ENCODE peak calls at places on chromosomes 5 and 9, in ten cellular contexts. One of them, this sample, is unnamed.

GRCh38 chr5:151680944-151681427 is 5.7 kb downstream of the SPARC start:
- DNase-seq in cardiac muscle cell: peak
- DNase-seq in heart left ventricle: peak
- DNase-seq in GM23248: peak
- DNase-seq in HL-60: no peak
- DNase-seq in transverse colon: no peak
- DNase-seq in tibial artery: peak
- DNase-seq in ovary: no peak
- DNase-seq in upper lobe of left lung: no peak
- DNase-seq in CD4-positive, CD25-positive, alpha-beta regulatory T cell: no peak
- DNase-seq in this sample: no peak

GRCh38 chr5:150217874-150218692 is 28.2 kb downstream of the SLC6A7 start:
- DNase-seq in cardiac muscle cell: peak
- DNase-seq in heart left ventricle: peak
- DNase-seq in GM23248: peak
- DNase-seq in HL-60: peak
- DNase-seq in transverse colon: peak
- DNase-seq in tibial artery: peak
- DNase-seq in ovary: peak
- DNase-seq in upper lobe of left lung: peak
- DNase-seq in CD4-positive, CD25-positive, alpha-beta regulatory T cell: peak
- DNase-seq in this sample: peak

GRCh38 chr5:96709152-96709821 is 47.1 kb downstream of the CAST start:
- DNase-seq in cardiac muscle cell: no peak
- DNase-seq in heart left ventricle: no peak
- DNase-seq in GM23248: peak
- DNase-seq in HL-60: no peak
- DNase-seq in transverse colon: no peak
- DNase-seq in tibial artery: no peak
- DNase-seq in ovary: no peak
- DNase-seq in upper lobe of left lung: no peak
- DNase-seq in CD4-positive, CD25-positive, alpha-beta regulatory T cell: no peak
- DNase-seq in this sample: no peak

GRCh38 chr9:87676976-87677775 is 48.7 kb upstream of the CTSL start:
- DNase-seq in cardiac muscle cell: no peak
- DNase-seq in heart left ventricle: peak
- DNase-seq in GM23248: peak
- DNase-seq in HL-60: no peak
- DNase-seq in transverse colon: no peak
- DNase-seq in tibial artery: peak
- DNase-seq in ovary: no peak
- DNase-seq in upper lobe of left lung: peak
- DNase-seq in CD4-positive, CD25-positive, alpha-beta regulatory T cell: no peak
- DNase-seq in this sample: no peak

GRCh38 chr5:670396-671270 is 22.5 kb downstream of the TPPP start:
- DNase-seq in cardiac muscle cell: no peak
- DNase-seq in heart left ventricle: peak
- DNase-seq in GM23248: no peak
- DNase-seq in HL-60: no peak
- DNase-seq in transverse colon: no peak
- DNase-seq in tibial artery: no peak
- DNase-seq in ovary: no peak
- DNase-seq in upper lobe of left lung: peak
- DNase-seq in CD4-positive, CD25-positive, alpha-beta regulatory T cell: no peak
- DNase-seq in this sample: no peak

GRCh38 chr5:68628082-68628796 is 412.7 kb downstream of the PIK3R1 start:
- DNase-seq in cardiac muscle cell: no peak
- DNase-seq in heart left ventricle: no peak
- DNase-seq in GM23248: no peak
- DNase-seq in HL-60: no peak
- DNase-seq in transverse colon: no peak
- DNase-seq in tibial artery: no peak
- DNase-seq in ovary: no peak
- DNase-seq in upper lobe of left lung: no peak
- DNase-seq in CD4-positive, CD25-positive, alpha-beta regulatory T cell: no peak
- DNase-seq in this sample: no peak

GRCh38 chr5:120139039-120139438 is 325.1 kb upstream of the PRR16 start:
- DNase-seq in cardiac muscle cell: no peak
- DNase-seq in heart left ventricle: no peak
- DNase-seq in GM23248: peak
- DNase-seq in HL-60: peak
- DNase-seq in transverse colon: no peak
- DNase-seq in tibial artery: peak
- DNase-seq in ovary: no peak
- DNase-seq in upper lobe of left lung: no peak
- DNase-seq in CD4-positive, CD25-positive, alpha-beta regulatory T cell: no peak
- DNase-seq in this sample: no peak

GRCh38 chr5:168411871-168412270 is 74.4 kb upstream of the RARS1 start:
- DNase-seq in cardiac muscle cell: no peak
- DNase-seq in heart left ventricle: no peak
- DNase-seq in GM23248: no peak
- DNase-seq in HL-60: no peak
- DNase-seq in transverse colon: no peak
- DNase-seq in tibial artery: no peak
- DNase-seq in ovary: no peak
- DNase-seq in upper lobe of left lung: no peak
- DNase-seq in CD4-positive, CD25-positive, alpha-beta regulatory T cell: no peak
- DNase-seq in this sample: no peak

GRCh38 chr5:14226554-14226953 is 83.4 kb downstream of the TRIO start:
- DNase-seq in cardiac muscle cell: no peak
- DNase-seq in heart left ventricle: no peak
- DNase-seq in GM23248: no peak
- DNase-seq in HL-60: no peak
- DNase-seq in transverse colon: no peak
- DNase-seq in tibial artery: no peak
- DNase-seq in ovary: no peak
- DNase-seq in upper lobe of left lung: no peak
- DNase-seq in CD4-positive, CD25-positive, alpha-beta regulatory T cell: no peak
- DNase-seq in this sample: no peak

GRCh38 chr9:27154923-27155322 is 45.9 kb downstream of the TEK start:
- DNase-seq in cardiac muscle cell: peak
- DNase-seq in heart left ventricle: no peak
- DNase-seq in GM23248: peak
- DNase-seq in HL-60: no peak
- DNase-seq in transverse colon: no peak
- DNase-seq in tibial artery: peak
- DNase-seq in ovary: no peak
- DNase-seq in upper lobe of left lung: peak
- DNase-seq in CD4-positive, CD25-positive, alpha-beta regulatory T cell: no peak
- DNase-seq in this sample: no peak

GRCh38 chr9:36050472-36050871 is 13.8 kb downstream of the RECK start:
- DNase-seq in cardiac muscle cell: no peak
- DNase-seq in heart left ventricle: no peak
- DNase-seq in GM23248: no peak
- DNase-seq in HL-60: no peak
- DNase-seq in transverse colon: no peak
- DNase-seq in tibial artery: no peak
- DNase-seq in ovary: no peak
- DNase-seq in upper lobe of left lung: no peak
- DNase-seq in CD4-positive, CD25-positive, alpha-beta regulatory T cell: no peak
- DNase-seq in this sample: no peak

GRCh38 chr5:32071351-32071944 is 102.7 kb downstream of the GOLPH3 start:
- DNase-seq in cardiac muscle cell: no peak
- DNase-seq in heart left ventricle: no peak
- DNase-seq in GM23248: peak
- DNase-seq in HL-60: no peak
- DNase-seq in transverse colon: no peak
- DNase-seq in tibial artery: no peak
- DNase-seq in ovary: no peak
- DNase-seq in upper lobe of left lung: no peak
- DNase-seq in CD4-positive, CD25-positive, alpha-beta regulatory T cell: no peak
- DNase-seq in this sample: no peak

GRCh38 chr5:135319928-135320606 is 79.0 kb downstream of the MACROH2A1 start:
- DNase-seq in cardiac muscle cell: no peak
- DNase-seq in heart left ventricle: no peak
- DNase-seq in GM23248: no peak
- DNase-seq in HL-60: no peak
- DNase-seq in transverse colon: no peak
- DNase-seq in tibial artery: no peak
- DNase-seq in ovary: no peak
- DNase-seq in upper lobe of left lung: no peak
- DNase-seq in CD4-positive, CD25-positive, alpha-beta regulatory T cell: no peak
- DNase-seq in this sample: no peak

GRCh38 chr5:149616727-149617284 is 35.5 kb downstream of the ARHGEF37 start:
- DNase-seq in cardiac muscle cell: no peak
- DNase-seq in heart left ventricle: no peak
- DNase-seq in GM23248: no peak
- DNase-seq in HL-60: no peak
- DNase-seq in transverse colon: no peak
- DNase-seq in tibial artery: no peak
- DNase-seq in ovary: no peak
- DNase-seq in upper lobe of left lung: no peak
- DNase-seq in CD4-positive, CD25-positive, alpha-beta regulatory T cell: no peak
- DNase-seq in this sample: no peak

DNA sequence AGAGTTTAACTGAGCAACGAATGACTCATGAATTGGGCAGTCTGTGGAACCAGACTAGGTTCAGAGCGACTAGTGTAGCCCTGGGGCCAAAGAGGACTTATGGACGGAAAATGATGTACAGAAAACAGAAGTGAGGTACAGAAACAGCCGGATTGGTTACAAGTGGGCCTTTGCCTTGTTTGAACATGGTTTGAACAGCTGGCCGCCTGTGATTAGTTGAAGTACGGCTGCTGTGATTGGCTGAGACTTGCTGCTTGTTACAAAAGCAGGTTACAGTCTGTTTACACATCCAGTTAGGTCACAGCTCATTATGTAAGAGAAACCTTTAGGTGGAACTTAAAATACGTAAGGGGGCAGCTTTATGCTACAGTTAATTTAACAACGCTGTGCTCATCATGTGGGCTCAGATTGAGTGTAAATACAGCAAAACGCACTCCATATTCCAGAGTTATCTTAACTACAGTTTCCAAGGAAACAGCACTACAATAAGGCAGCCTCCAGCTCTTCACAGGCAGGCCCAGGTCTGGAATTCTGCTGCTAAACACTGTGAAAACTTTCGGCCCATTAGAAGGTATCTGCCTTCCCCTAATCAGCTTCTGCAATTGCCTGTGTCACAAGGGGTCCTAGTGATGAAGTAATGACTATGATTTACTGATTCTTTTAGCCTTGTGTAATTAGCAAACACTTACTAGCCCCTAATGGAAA is 6.5 kb downstream of the AMACR start:
- DNase-seq in cardiac muscle cell: no peak
- DNase-seq in heart left ventricle: no peak
- DNase-seq in GM23248: peak
- DNase-seq in HL-60: no peak
- DNase-seq in transverse colon: peak
- DNase-seq in tibial artery: no peak
- DNase-seq in ovary: peak
- DNase-seq in upper lobe of left lung: peak
- DNase-seq in CD4-positive, CD25-positive, alpha-beta regulatory T cell: no peak
- DNase-seq in this sample: no peak
- H3K27ac ChIP-seq in cardiac muscle cell: no peak
- H3K27ac ChIP-seq in heart left ventricle: no peak
- H3K27ac ChIP-seq in GM23248: no peak
- H3K27ac ChIP-seq in HL-60: peak
- H3K27ac ChIP-seq in transverse colon: peak
- H3K27ac ChIP-seq in tibial artery: no peak
- H3K27ac ChIP-seq in ovary: no peak
- H3K27ac ChIP-seq in upper lobe of left lung: peak
- H3K27ac ChIP-seq in CD4-positive, CD25-positive, alpha-beta regulatory T cell: no peak
- H3K27ac ChIP-seq in this sample: no peak

DNA sequence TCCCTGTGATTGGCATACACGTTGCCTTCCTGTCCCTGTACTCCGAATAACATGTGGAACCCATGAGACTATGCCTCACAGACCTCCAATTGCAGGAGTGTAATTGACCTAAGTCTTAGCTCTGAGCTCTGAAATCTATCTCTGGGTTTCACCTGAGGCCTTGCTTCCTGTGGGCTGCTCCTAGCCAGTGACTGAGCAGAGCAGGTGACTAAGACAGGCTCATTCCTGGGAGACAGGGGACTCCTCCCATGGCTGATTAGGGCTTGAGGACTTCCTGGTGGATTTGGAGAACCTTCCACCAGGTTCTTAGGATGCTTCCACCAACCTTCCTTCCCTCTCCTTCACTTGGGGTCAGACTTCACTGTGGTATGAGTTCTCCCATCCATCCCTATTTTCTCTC is 22.3 kb upstream of the MIER3 start:
- DNase-seq in cardiac muscle cell: no peak
- DNase-seq in heart left ventricle: no peak
- DNase-seq in GM23248: no peak
- DNase-seq in HL-60: no peak
- DNase-seq in transverse colon: no peak
- DNase-seq in tibial artery: no peak
- DNase-seq in ovary: no peak
- DNase-seq in upper lobe of left lung: no peak
- DNase-seq in CD4-positive, CD25-positive, alpha-beta regulatory T cell: no peak
- DNase-seq in this sample: no peak
- H3K27ac ChIP-seq in cardiac muscle cell: no peak
- H3K27ac ChIP-seq in heart left ventricle: no peak
- H3K27ac ChIP-seq in GM23248: no peak
- H3K27ac ChIP-seq in HL-60: no peak
- H3K27ac ChIP-seq in transverse colon: no peak
- H3K27ac ChIP-seq in tibial artery: no peak
- H3K27ac ChIP-seq in ovary: no peak
- H3K27ac ChIP-seq in upper lobe of left lung: no peak
- H3K27ac ChIP-seq in CD4-positive, CD25-positive, alpha-beta regulatory T cell: no peak
- H3K27ac ChIP-seq in this sample: no peak

GRCh38 chr5:124697482-124697881 is 49.0 kb downstream of the ZNF608 start:
- DNase-seq in cardiac muscle cell: no peak
- DNase-seq in heart left ventricle: no peak
- DNase-seq in GM23248: no peak
- DNase-seq in HL-60: no peak
- DNase-seq in transverse colon: no peak
- DNase-seq in tibial artery: no peak
- DNase-seq in ovary: no peak
- DNase-seq in upper lobe of left lung: no peak
- DNase-seq in CD4-positive, CD25-positive, alpha-beta regulatory T cell: no peak
- DNase-seq in this sample: no peak
- H3K27ac ChIP-seq in cardiac muscle cell: peak
- H3K27ac ChIP-seq in heart left ventricle: peak
- H3K27ac ChIP-seq in GM23248: no peak
- H3K27ac ChIP-seq in HL-60: no peak
- H3K27ac ChIP-seq in transverse colon: peak
- H3K27ac ChIP-seq in tibial artery: peak
- H3K27ac ChIP-seq in ovary: no peak
- H3K27ac ChIP-seq in upper lobe of left lung: peak
- H3K27ac ChIP-seq in CD4-positive, CD25-positive, alpha-beta regulatory T cell: no peak
- H3K27ac ChIP-seq in this sample: no peak

DNA sequence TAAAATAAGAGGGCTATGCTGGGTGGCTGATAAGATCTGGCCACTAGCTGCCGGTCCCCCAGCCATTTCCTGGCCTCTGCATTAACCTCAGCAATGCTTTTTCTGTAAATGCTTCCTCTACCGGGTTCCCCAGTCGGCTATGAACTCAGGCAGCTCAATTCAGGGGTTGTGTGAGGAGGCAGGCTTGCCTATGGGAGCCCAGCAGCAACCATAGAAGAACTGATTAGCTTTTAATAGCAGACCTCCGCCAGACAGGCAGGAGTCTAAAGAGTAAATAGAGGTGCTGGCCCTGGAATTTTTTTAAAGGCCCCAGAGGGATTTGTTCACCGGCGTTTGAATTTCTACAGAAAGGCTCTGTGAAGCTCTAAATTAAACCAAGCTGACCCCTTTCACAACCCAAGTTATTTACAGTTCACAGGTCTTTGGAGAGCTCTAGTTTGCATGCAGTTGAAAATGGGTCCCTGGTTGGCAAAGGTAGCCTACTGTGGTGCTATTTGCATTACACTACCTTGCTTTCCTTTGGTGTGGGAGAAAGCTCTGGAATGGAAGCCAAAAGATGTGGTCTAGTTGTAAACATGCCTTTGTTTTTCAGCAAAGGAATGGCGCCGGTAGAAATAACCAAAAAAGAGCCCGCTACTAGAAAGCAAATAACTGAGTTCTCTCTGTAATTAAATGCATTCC is 289.7 kb upstream of the SEMA6A start:
- DNase-seq in cardiac muscle cell: peak
- DNase-seq in heart left ventricle: no peak
- DNase-seq in GM23248: no peak
- DNase-seq in HL-60: no peak
- DNase-seq in transverse colon: no peak
- DNase-seq in tibial artery: no peak
- DNase-seq in ovary: no peak
- DNase-seq in upper lobe of left lung: no peak
- DNase-seq in CD4-positive, CD25-positive, alpha-beta regulatory T cell: no peak
- DNase-seq in this sample: no peak
- H3K27ac ChIP-seq in cardiac muscle cell: no peak
- H3K27ac ChIP-seq in heart left ventricle: no peak
- H3K27ac ChIP-seq in GM23248: no peak
- H3K27ac ChIP-seq in HL-60: no peak
- H3K27ac ChIP-seq in transverse colon: no peak
- H3K27ac ChIP-seq in tibial artery: no peak
- H3K27ac ChIP-seq in ovary: no peak
- H3K27ac ChIP-seq in upper lobe of left lung: no peak
- H3K27ac ChIP-seq in CD4-positive, CD25-positive, alpha-beta regulatory T cell: no peak
- H3K27ac ChIP-seq in this sample: no peak